ENCODE peak calls at places on chromosomes 3 and 15, in six cellular contexts. Z is T-cell, T is HEK293T, K is lung microvascular endothelial cell, V is pancreas, D is C1 segment of cervical spinal cord. O is an unnamed sample.

GRCh38 chr3:87410110-87410509 is 133.7 kb upstream of the POU1F1 start:
- DNase-seq in V (no peak), T (no peak), Z (no peak), K (no peak), D (no peak), O (no peak)

GRCh38 chr3:40580494-40581091 is 55.8 kb downstream of the ZNF621 start:
- DNase-seq in T (peak), K (peak), V (peak), Z (peak), D (peak), O (peak)

GRCh38 chr3:5143459-5143858 is 21.4 kb downstream of the ARL8B start:
- DNase-seq in Z (no peak), D (no peak), K (no peak), T (no peak), V (no peak), O (no peak)

GRCh38 chr3:10366681-10367101 is 45.8 kb upstream of the SEC13 start:
- DNase-seq in T (no peak), Z (no peak), D (no peak), V (no peak), K (no peak), O (no peak)

GRCh38 chr15:35519536-35520149 is 26.3 kb downstream of the DPH6 start:
- DNase-seq in Z (no peak), T (no peak), V (no peak), D (no peak), K (peak), O (peak)

GRCh38 chr3:116946376-116946775 is 236.8 kb downstream of the TUSC7 start:
- DNase-seq in V (no peak), T (no peak), K (no peak), D (no peak), Z (no peak), O (no peak)

GRCh38 chr3:132134611-132135010 is 99.8 kb upstream of the CPNE4 start:
- DNase-seq in T (no peak), K (peak), Z (no peak), D (no peak), V (no peak), O (no peak)

GRCh38 chr3:188202358-188203138 is 48.6 kb downstream of the LPP start:
- DNase-seq in K (no peak), D (no peak), T (peak), V (no peak), Z (no peak), O (no peak)

GRCh38 chr15:38145671-38146111 is 106.9 kb upstream of the SPRED1 start:
- DNase-seq in Z (no peak), T (no peak), D (peak), V (no peak), K (no peak), O (no peak)

GRCh38 chr3:156644958-156645357 is 29.4 kb upstream of the TIPARP start:
- DNase-seq in T (no peak), D (no peak), Z (no peak), K (no peak), V (no peak), O (no peak)

GRCh38 chr15:82803793-82804574 is 1.9 kb downstream of the FSD2 start:
- DNase-seq in Z (no peak), K (no peak), T (no peak), D (no peak), V (no peak), O (no peak)

GRCh38 chr3:63995056-63995576 is 28.2 kb downstream of the PSMD6 start:
- DNase-seq in D (no peak), K (no peak), Z (no peak), V (no peak), T (no peak), O (no peak)

GRCh38 chr15:38683382-38684242 is 119.0 kb upstream of the RASGRP1 start:
- DNase-seq in Z (peak), D (peak), K (peak), T (peak), V (peak), O (no peak)

GRCh38 chr3:34077796-34078195 is 279.4 kb downstream of the PDCD6IP start:
- DNase-seq in D (no peak), Z (no peak), T (no peak), V (no peak), K (no peak), O (no peak)

GRCh38 chr3:149968216-149968615 is 2.5 kb downstream of the PFN2 start:
- DNase-seq in T (no peak), D (no peak), K (no peak), Z (no peak), V (no peak), O (no peak)

GRCh38 chr15:74441248-74441939 is 7.6 kb upstream of the SEMA7A start:
- DNase-seq in T (no peak), Z (no peak), D (no peak), V (no peak), K (no peak), O (no peak)

GRCh38 chr15:38072507-38073277 is 138.3 kb downstream of the TMCO5A start:
- DNase-seq in D (peak), K (peak), Z (no peak), V (peak), T (peak), O (no peak)

GRCh38 chr3:196169836-196170240 is 41.4 kb downstream of the ZDHHC19 start:
- DNase-seq in V (no peak), Z (no peak), T (no peak), D (no peak), K (no peak), O (no peak)

GRCh38 chr15:80934761-80935221 is 54.8 kb downstream of the MESD start:
- DNase-seq in D (no peak), Z (no peak), T (no peak), V (no peak), K (no peak), O (no peak)

GRCh38 chr15:42285042-42285441 is 11.8 kb upstream of the TMEM87A start:
- DNase-seq in Z (no peak), D (no peak), T (no peak), V (no peak), K (no peak), O (no peak)

GRCh38 chr3:52281980-52282801 is 3.7 kb upstream of the WDR82 start:
- DNase-seq in T (no peak), Z (peak), D (no peak), V (no peak), K (no peak), O (no peak)

GRCh38 chr3:151837057-151837456 is 23.1 kb downstream of the AADAC start:
- DNase-seq in Z (no peak), D (no peak), T (peak), K (no peak), V (no peak), O (peak)

O was measured in CMK.